ENCODE peak calls at places on chromosomes 6 and 20, in six cellular contexts. R is HAP-1; G is effector CD8-positive, alpha-beta T cell; U is effector CD4-positive, alpha-beta T cell; V is heart right ventricle; H is left ventricle myocardium superior. D is an unnamed sample.

GRCh38 chr6:131101911-131102680 is 33.2 kb upstream of the AKAP7 start:
- DNase-seq in R (no peak), U (no peak), H (no peak), G (no peak), V (no peak), D (no peak)

GRCh38 chr20:25278636-25279361 is 30.9 kb downstream of the PYGB start:
- DNase-seq in R (peak), V (no peak), U (no peak), G (no peak), H (peak), D (peak)

GRCh38 chr6:137869781-137870180 is 2.7 kb downstream of the TNFAIP3 start:
- DNase-seq in V (no peak), U (no peak), R (no peak), G (no peak), H (no peak), D (no peak)

GRCh38 chr6:33566182-33567084 is 13.6 kb downstream of the BAK1 start:
- DNase-seq in H (no peak), R (no peak), G (no peak), V (no peak), U (no peak), D (no peak)

GRCh38 chr20:47355489-47356219 is 845 bp downstream of the ZMYND8 start:
- DNase-seq in V (no peak), G (no peak), U (no peak), R (peak), H (no peak), D (peak)

GRCh38 chr20:19440660-19441527 is 228.5 kb downstream of the SLC24A3 start:
- DNase-seq in R (no peak), G (no peak), V (no peak), U (no peak), H (no peak), D (no peak)

GRCh38 chr20:50597406-50597969 is 87.3 kb downstream of the PTPN1 start:
- DNase-seq in V (no peak), U (no peak), R (no peak), G (no peak), H (no peak), D (no peak)

GRCh38 chr6:7479801-7480266 is 61.6 kb upstream of the DSP start:
- DNase-seq in G (no peak), R (no peak), U (no peak), H (no peak), V (no peak), D (peak)

GRCh38 chr6:6315660-6316059 is 4.8 kb downstream of the F13A1 start:
- DNase-seq in U (no peak), H (peak), R (peak), G (no peak), V (peak), D (peak)

GRCh38 chr6:158487495-158487894 is 72.4 kb upstream of the TMEM181 start:
- DNase-seq in V (no peak), H (no peak), U (no peak), G (no peak), R (no peak), D (no peak)

D was measured in left colon.